ENCODE peak calls at places on chromosomes 5 and 9, in seven cellular contexts. H is heart left ventricle, T is esophagus muscularis mucosa, B is WTC11, R is natural killer cell, G is GM13976, W is HL-60. O is an unnamed sample.
A peak's percentile ranks its signal among the peaks of the same experiment; 100 is the strongest.

GRCh38 chr5:72920690-72921089 is 35.2 kb upstream of the FCHO2 start:
- DNase-seq in H (no peak), T (no peak), B (no peak), R (no peak), G (no peak), W (no peak), O (no peak)

GRCh38 chr5:132083065-132083678 is 9.6 kb downstream of the CSF2 start:
- DNase-seq in H (peak; percentile 23), T (no peak), B (no peak), R (no peak), G (peak; percentile 35), W (no peak), O (no peak)

GRCh38 chr5:171774418-171774817 is 11.2 kb upstream of the SMIM23 start:
- DNase-seq in H (no peak), T (peak; percentile 72), B (no peak), R (no peak), G (no peak), W (no peak), O (no peak)

GRCh38 chr5:75601996-75602395 is 9.3 kb upstream of the ANKDD1B start:
- DNase-seq in H (no peak), T (no peak), B (no peak), R (no peak), G (no peak), W (no peak), O (no peak)

GRCh38 chr9:127523312-127523851 is 72.1 kb downstream of the LRSAM1 start:
- DNase-seq in H (no peak), T (no peak), B (peak; percentile 54), R (no peak), G (no peak), W (peak; percentile 20), O (no peak)

GRCh38 chr5:133392448-133392847 is 219.9 kb downstream of the FSTL4 start:
- DNase-seq in H (no peak), T (no peak), B (no peak), R (no peak), G (no peak), W (no peak), O (no peak)

GRCh38 chr5:102743900-102744299 is 11.2 kb upstream of the PAM start:
- DNase-seq in H (no peak), T (no peak), B (no peak), R (no peak), G (no peak), W (no peak), O (no peak)

GRCh38 chr9:110192531-110193326 is 15.2 kb downstream of the C9orf152 start:
- DNase-seq in H (no peak), T (no peak), B (no peak), R (no peak), G (no peak), W (no peak), O (no peak)

GRCh38 chr9:82606761-82607382 is 456.1 kb downstream of the RASEF start:
- DNase-seq in H (no peak), T (no peak), B (peak; percentile 48), R (no peak), G (peak; percentile 20), W (peak; percentile 34), O (peak; percentile 31)

GRCh38 chr5:31573494-31573893 is 41.4 kb downstream of the C5orf22 start:
- DNase-seq in H (no peak), T (no peak), B (no peak), R (no peak), G (peak; percentile 58), W (no peak), O (no peak)

GRCh38 chr5:149406203-149406978 is 27.3 kb upstream of the IL17B start:
- DNase-seq in H (peak; percentile 78), T (no peak), B (peak; percentile 41), R (no peak), G (no peak), W (no peak), O (no peak)

GRCh38 chr5:149403923-149404745 is 25.0 kb upstream of the IL17B start:
- DNase-seq in H (no peak), T (no peak), B (no peak), R (no peak), G (no peak), W (no peak), O (no peak)

GRCh38 chr5:149406979-149407306 is 27.9 kb upstream of the IL17B start:
- DNase-seq in H (no peak), T (no peak), B (no peak), R (no peak), G (no peak), W (no peak), O (no peak)

GRCh38 chr5:149405550-149406202 is 26.6 kb upstream of the IL17B start:
- DNase-seq in H (no peak), T (no peak), B (no peak), R (no peak), G (no peak), W (no peak), O (no peak)

DNA sequence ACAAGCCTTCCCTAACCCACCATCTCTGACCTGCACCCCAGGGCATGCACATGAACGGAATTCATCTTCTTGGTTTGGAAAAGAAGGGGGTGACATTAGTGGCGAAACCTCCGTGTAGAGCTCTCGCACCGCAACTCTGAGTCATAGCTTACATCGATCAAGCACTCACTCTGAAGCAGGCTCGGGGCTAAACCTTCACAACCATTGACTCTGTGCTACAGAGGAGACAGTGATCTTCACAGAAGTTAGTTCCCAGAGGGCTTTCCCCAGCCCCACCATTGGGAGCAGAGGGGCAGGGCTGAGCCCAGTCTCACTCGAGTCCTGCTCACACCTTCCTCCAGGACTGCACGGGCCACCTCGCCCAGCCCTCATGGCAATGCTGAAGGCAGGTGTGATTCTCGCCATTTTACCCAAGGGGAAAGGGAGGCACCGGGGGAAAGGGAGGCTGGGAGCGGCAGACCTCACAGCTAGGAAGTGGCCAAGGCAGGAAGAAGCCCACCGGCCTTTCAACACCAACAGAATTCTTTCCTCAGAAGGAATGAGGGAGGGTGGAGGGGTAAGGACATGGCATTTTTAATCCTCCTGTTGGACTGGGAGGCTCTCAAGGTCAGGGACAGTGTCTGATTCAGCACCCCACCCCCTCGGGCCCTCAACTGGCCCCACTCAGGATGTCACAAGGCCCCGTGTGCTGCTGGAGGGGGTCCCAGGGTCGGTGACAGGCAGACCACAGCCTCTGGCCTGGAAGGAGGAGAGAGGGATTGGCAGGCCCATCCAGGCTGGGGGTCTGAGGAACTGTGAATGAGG is 25.9 kb upstream of the IL17B start:
- DNase-seq in H (no peak), T (no peak), B (no peak), R (no peak), G (no peak), W (no peak), O (no peak)
- TF ChIP-seq CTCF in H (no peak), T (no peak), B (no peak), R (no peak), G (no peak), W (no peak), O (no peak)

GRCh38 chr5:146744358-146744757 is 134.2 kb downstream of the PPP2R2B start:
- DNase-seq in H (no peak), T (no peak), B (no peak), R (no peak), G (no peak), W (no peak), O (no peak)

GRCh38 chr5:146751781-146752401 is 126.7 kb downstream of the PPP2R2B start:
- DNase-seq in H (no peak), T (no peak), B (no peak), R (peak; percentile 70), G (no peak), W (peak; percentile 27), O (no peak)

GRCh38 chr5:146751054-146751453 is 127.5 kb downstream of the PPP2R2B start:
- DNase-seq in H (no peak), T (no peak), B (no peak), R (no peak), G (no peak), W (no peak), O (no peak)

GRCh38 chr5:146748533-146748932 is 130.0 kb downstream of the PPP2R2B start:
- DNase-seq in H (no peak), T (no peak), B (no peak), R (no peak), G (no peak), W (no peak), O (no peak)

GRCh38 chr5:146745937-146746577 is 132.5 kb downstream of the PPP2R2B start:
- DNase-seq in H (no peak), T (no peak), B (no peak), R (no peak), G (no peak), W (no peak), O (no peak)
- TF ChIP-seq CTCF in H (no peak), T (no peak), B (no peak), R (no peak), G (no peak), W (no peak), O (no peak)

GRCh38 chr9:131422241-131422792 is 28.4 kb downstream of the PRRC2B start:
- DNase-seq in H (no peak), T (no peak), B (no peak), R (no peak), G (no peak), W (no peak), O (no peak)
- TF ChIP-seq CTCF in H (peak; percentile 9), T (peak; percentile 34), B (no peak), R (no peak), G (no peak), W (no peak), O (no peak)

GRCh38 chr9:1042466-1042865 is 7.7 kb upstream of the DMRT2 start:
- DNase-seq in H (no peak), T (peak; percentile 79), B (peak; percentile 80), R (no peak), G (peak; percentile 45), W (no peak), O (peak; percentile 73)
- TF ChIP-seq CTCF in H (peak; percentile 18), T (peak; percentile 17), B (peak; percentile 61), R (no peak), G (peak; percentile 20), W (no peak), O (peak; percentile 76)

DNA sequence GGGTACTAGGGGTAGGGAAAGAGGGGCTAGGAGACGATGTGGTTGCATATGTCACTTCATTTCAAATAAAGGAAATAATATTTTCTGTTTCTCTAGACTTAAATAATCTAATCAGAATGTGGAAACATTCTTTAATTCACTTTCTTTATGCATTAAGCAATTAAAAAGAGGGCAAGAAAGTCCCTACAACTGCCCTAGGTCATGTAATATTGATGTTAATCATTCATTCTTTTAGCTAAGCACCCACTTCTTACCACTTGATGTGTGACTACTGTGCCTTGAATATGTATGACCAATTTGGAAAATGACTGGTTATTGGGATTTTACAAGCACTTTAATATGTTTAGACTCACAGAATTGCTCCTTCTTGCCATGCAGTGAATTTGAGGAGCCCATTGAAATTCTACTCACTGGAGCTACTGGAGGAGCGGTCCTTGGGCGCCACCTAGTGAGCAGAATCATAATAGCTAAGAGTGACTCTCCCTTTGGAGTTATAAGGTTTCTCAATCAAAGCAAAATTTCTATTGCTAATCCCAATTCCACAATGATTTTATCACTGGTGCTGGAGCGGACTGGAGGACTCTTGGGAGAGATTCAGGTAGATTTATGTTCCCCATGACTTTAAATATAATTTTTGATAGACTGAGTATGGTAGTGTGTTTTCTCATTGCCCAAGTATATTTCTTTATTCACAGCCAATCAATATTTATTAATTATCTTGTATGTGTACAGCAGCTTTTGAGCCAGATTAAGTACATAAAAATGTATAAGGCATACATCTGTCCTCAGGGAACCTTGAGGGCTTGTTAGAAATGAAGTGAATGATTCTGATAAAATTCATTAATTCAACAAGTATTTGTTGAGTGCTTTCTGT is 225.1 kb downstream of the ADGRV1 start:
- DNase-seq in H (peak; percentile 34), T (no peak), B (peak; percentile 77), R (peak; percentile 45), G (peak; percentile 23), W (peak; percentile 40), O (peak; percentile 71)
- TF ChIP-seq CTCF in H (peak; percentile 86), T (peak; percentile 61), B (peak; percentile 78), R (peak; percentile 88), G (peak; percentile 71), W (peak; percentile 34), O (peak; percentile 91)

O was measured in progenitor cell of endocrine pancreas.